ENCODE peak calls at places on chromosome 5, in eight cellular contexts. One of them, this sample, is unnamed.
A peak's percentile ranks its signal among the peaks of the same experiment; 100 is the strongest.

GRCh38 chr5:59275537-59276276 is 617.8 kb downstream of the PDE4D start:
- DNase-seq in IMR-90: peak; percentile 6
- DNase-seq in GM12891: no peak
- DNase-seq in HCT116: no peak
- DNase-seq in adrenal gland: no peak
- DNase-seq in gastrocnemius medialis: no peak
- DNase-seq in uterus: peak; percentile 62
- DNase-seq in stomach: peak; percentile 44
- DNase-seq in this sample: peak; percentile 5

GRCh38 chr5:142819816-142820215 is 49.6 kb downstream of the ARHGAP26 start:
- DNase-seq in IMR-90: peak; percentile 57
- DNase-seq in HCT116: no peak
- DNase-seq in uterus: no peak
- DNase-seq in stomach: no peak
- DNase-seq in adrenal gland: no peak
- DNase-seq in gastrocnemius medialis: no peak
- DNase-seq in GM12891: no peak
- DNase-seq in this sample: no peak

GRCh38 chr5:38029431-38030065 is 189.7 kb upstream of the GDNF start:
- DNase-seq in HCT116: no peak
- DNase-seq in GM12891: no peak
- DNase-seq in adrenal gland: no peak
- DNase-seq in gastrocnemius medialis: no peak
- DNase-seq in uterus: no peak
- DNase-seq in stomach: no peak
- DNase-seq in IMR-90: no peak
- DNase-seq in this sample: no peak

GRCh38 chr5:96692436-96692835 is 30.3 kb downstream of the CAST start:
- DNase-seq in GM12891: no peak
- DNase-seq in HCT116: no peak
- DNase-seq in uterus: no peak
- DNase-seq in stomach: no peak
- DNase-seq in gastrocnemius medialis: peak; percentile 26
- DNase-seq in IMR-90: peak; percentile 72
- DNase-seq in adrenal gland: no peak
- DNase-seq in this sample: no peak

GRCh38 chr5:115052948-115053347 is 116.8 kb downstream of the TRIM36 start:
- DNase-seq in gastrocnemius medialis: no peak
- DNase-seq in stomach: no peak
- DNase-seq in IMR-90: no peak
- DNase-seq in GM12891: no peak
- DNase-seq in uterus: no peak
- DNase-seq in adrenal gland: no peak
- DNase-seq in HCT116: no peak
- DNase-seq in this sample: no peak

GRCh38 chr5:129098488-129099183 is 4.1 kb downstream of the ISOC1 start:
- DNase-seq in gastrocnemius medialis: no peak
- DNase-seq in GM12891: no peak
- DNase-seq in uterus: peak; percentile 22
- DNase-seq in HCT116: no peak
- DNase-seq in stomach: no peak
- DNase-seq in IMR-90: no peak
- DNase-seq in adrenal gland: no peak
- DNase-seq in this sample: no peak

GRCh38 chr5:14386882-14387575 is 194.6 kb upstream of the OTULINL start:
- DNase-seq in IMR-90: peak; percentile 20
- DNase-seq in gastrocnemius medialis: no peak
- DNase-seq in stomach: no peak
- DNase-seq in HCT116: no peak
- DNase-seq in uterus: no peak
- DNase-seq in GM12891: no peak
- DNase-seq in adrenal gland: no peak
- DNase-seq in this sample: no peak

GRCh38 chr5:63101870-63102269 is 523.3 kb downstream of the LRRC70 start:
- DNase-seq in uterus: no peak
- DNase-seq in IMR-90: no peak
- DNase-seq in gastrocnemius medialis: no peak
- DNase-seq in HCT116: no peak
- DNase-seq in GM12891: no peak
- DNase-seq in adrenal gland: no peak
- DNase-seq in stomach: no peak
- DNase-seq in this sample: no peak

GRCh38 chr5:140420226-140420570 is 18.6 kb downstream of the ANKHD1 start:
- DNase-seq in HCT116: no peak
- DNase-seq in GM12891: no peak
- DNase-seq in stomach: no peak
- DNase-seq in adrenal gland: no peak
- DNase-seq in IMR-90: no peak
- DNase-seq in uterus: no peak
- DNase-seq in gastrocnemius medialis: no peak
- DNase-seq in this sample: no peak

GRCh38 chr5:71780597-71780996 is 61.5 kb downstream of the CARTPT start:
- DNase-seq in IMR-90: no peak
- DNase-seq in HCT116: no peak
- DNase-seq in adrenal gland: no peak
- DNase-seq in stomach: no peak
- DNase-seq in GM12891: no peak
- DNase-seq in gastrocnemius medialis: no peak
- DNase-seq in uterus: no peak
- DNase-seq in this sample: no peak

GRCh38 chr5:149937610-149938009 is 7.0 kb downstream of the PDE6A start:
- DNase-seq in IMR-90: no peak
- DNase-seq in uterus: no peak
- DNase-seq in adrenal gland: no peak
- DNase-seq in stomach: no peak
- DNase-seq in gastrocnemius medialis: no peak
- DNase-seq in HCT116: no peak
- DNase-seq in GM12891: no peak
- DNase-seq in this sample: no peak

GRCh38 chr5:96662725-96663513 is 743 bp downstream of the CAST start:
- DNase-seq in stomach: peak; percentile 93
- DNase-seq in gastrocnemius medialis: peak; percentile 88
- DNase-seq in uterus: peak; percentile 92
- DNase-seq in adrenal gland: peak; percentile 96
- DNase-seq in IMR-90: peak; percentile 79
- DNase-seq in GM12891: peak; percentile 82
- DNase-seq in HCT116: peak; percentile 81
- DNase-seq in this sample: peak; percentile 85

GRCh38 chr5:122142480-122142879 is 13.1 kb downstream of the ZNF474 start:
- DNase-seq in gastrocnemius medialis: no peak
- DNase-seq in IMR-90: peak; percentile 93
- DNase-seq in uterus: no peak
- DNase-seq in HCT116: no peak
- DNase-seq in stomach: no peak
- DNase-seq in GM12891: no peak
- DNase-seq in adrenal gland: no peak
- DNase-seq in this sample: no peak

GRCh38 chr5:81856948-81857928 is 106.3 kb upstream of the SSBP2 start:
- DNase-seq in GM12891: no peak
- DNase-seq in adrenal gland: peak; percentile 97
- DNase-seq in uterus: peak; percentile 46
- DNase-seq in stomach: peak; percentile 55
- DNase-seq in IMR-90: no peak
- DNase-seq in HCT116: no peak
- DNase-seq in gastrocnemius medialis: peak; percentile 70
- DNase-seq in this sample: no peak

GRCh38 chr5:106489004-106489403 is 1181.7 kb downstream of the EFNA5 start:
- DNase-seq in gastrocnemius medialis: no peak
- DNase-seq in HCT116: no peak
- DNase-seq in uterus: no peak
- DNase-seq in IMR-90: no peak
- DNase-seq in stomach: no peak
- DNase-seq in GM12891: no peak
- DNase-seq in adrenal gland: no peak
- DNase-seq in this sample: no peak
- TF ChIP-seq POLR2A in gastrocnemius medialis: no peak
- TF ChIP-seq POLR2A in HCT116: no peak
- TF ChIP-seq POLR2A in uterus: no peak
- TF ChIP-seq POLR2A in IMR-90: no peak
- TF ChIP-seq POLR2A in stomach: no peak
- TF ChIP-seq POLR2A in GM12891: no peak
- TF ChIP-seq POLR2A in adrenal gland: no peak
- TF ChIP-seq POLR2A in this sample: no peak

DNA sequence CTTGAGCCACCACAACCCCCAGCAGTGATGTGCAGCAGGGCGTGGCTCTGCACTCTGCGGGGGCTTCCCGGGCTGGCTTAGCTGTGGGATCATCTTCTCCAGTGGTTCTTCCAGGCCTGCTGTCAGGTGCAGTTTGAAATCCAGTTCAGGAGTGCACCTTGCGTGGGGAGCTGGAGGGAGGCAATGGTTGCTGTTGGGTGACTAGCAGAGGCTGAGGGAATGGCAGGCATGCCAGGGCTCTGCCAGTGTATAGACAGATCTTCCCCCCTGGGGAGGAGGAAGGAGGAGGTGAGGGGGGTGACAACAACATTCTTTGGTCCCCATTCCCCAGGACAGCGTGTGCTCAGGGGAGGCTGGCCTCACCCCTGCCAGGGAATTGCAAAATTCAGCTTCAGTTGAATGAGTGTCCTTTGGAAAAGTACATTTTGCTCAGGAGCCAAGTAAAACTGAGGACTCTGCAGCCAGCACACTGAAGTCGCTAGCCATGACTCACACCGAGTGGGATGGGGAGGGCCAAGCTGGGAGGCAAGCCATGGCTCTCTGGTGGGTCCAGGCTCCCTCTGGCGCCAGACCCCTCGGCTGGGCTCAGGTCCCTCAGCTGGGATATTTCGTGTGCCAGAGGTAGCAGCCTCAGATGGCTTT is 35.0 kb downstream of the ERGIC1 start:
- DNase-seq in gastrocnemius medialis: peak; percentile 94
- DNase-seq in adrenal gland: peak; percentile 95
- DNase-seq in IMR-90: peak; percentile 96
- DNase-seq in GM12891: no peak
- DNase-seq in stomach: peak; percentile 72
- DNase-seq in HCT116: peak; percentile 21
- DNase-seq in uterus: peak; percentile 95
- DNase-seq in this sample: peak; percentile 70
- TF ChIP-seq POLR2A in gastrocnemius medialis: peak; percentile 9
- TF ChIP-seq POLR2A in adrenal gland: peak; percentile 85
- TF ChIP-seq POLR2A in IMR-90: peak; percentile 76
- TF ChIP-seq POLR2A in GM12891: no peak
- TF ChIP-seq POLR2A in stomach: no peak
- TF ChIP-seq POLR2A in HCT116: no peak
- TF ChIP-seq POLR2A in uterus: no peak
- TF ChIP-seq POLR2A in this sample: no peak

GRCh38 chr5:180823346-180823745 is 20.7 kb upstream of the MGAT1 start:
- DNase-seq in adrenal gland: no peak
- DNase-seq in gastrocnemius medialis: no peak
- DNase-seq in uterus: no peak
- DNase-seq in IMR-90: no peak
- DNase-seq in GM12891: no peak
- DNase-seq in HCT116: no peak
- DNase-seq in stomach: no peak
- DNase-seq in this sample: no peak

GRCh38 chr5:180821538-180821937 is 18.9 kb upstream of the MGAT1 start:
- DNase-seq in gastrocnemius medialis: no peak
- DNase-seq in uterus: no peak
- DNase-seq in adrenal gland: no peak
- DNase-seq in HCT116: no peak
- DNase-seq in GM12891: no peak
- DNase-seq in stomach: no peak
- DNase-seq in IMR-90: no peak
- DNase-seq in this sample: no peak

GRCh38 chr5:180818942-180819341 is 16.3 kb upstream of the MGAT1 start:
- DNase-seq in gastrocnemius medialis: no peak
- DNase-seq in stomach: no peak
- DNase-seq in adrenal gland: no peak
- DNase-seq in uterus: no peak
- DNase-seq in GM12891: no peak
- DNase-seq in IMR-90: no peak
- DNase-seq in HCT116: no peak
- DNase-seq in this sample: no peak

GRCh38 chr5:180818275-180818674 is 15.7 kb upstream of the MGAT1 start:
- DNase-seq in GM12891: no peak
- DNase-seq in IMR-90: no peak
- DNase-seq in stomach: no peak
- DNase-seq in HCT116: no peak
- DNase-seq in gastrocnemius medialis: no peak
- DNase-seq in uterus: no peak
- DNase-seq in adrenal gland: no peak
- DNase-seq in this sample: no peak

DNA sequence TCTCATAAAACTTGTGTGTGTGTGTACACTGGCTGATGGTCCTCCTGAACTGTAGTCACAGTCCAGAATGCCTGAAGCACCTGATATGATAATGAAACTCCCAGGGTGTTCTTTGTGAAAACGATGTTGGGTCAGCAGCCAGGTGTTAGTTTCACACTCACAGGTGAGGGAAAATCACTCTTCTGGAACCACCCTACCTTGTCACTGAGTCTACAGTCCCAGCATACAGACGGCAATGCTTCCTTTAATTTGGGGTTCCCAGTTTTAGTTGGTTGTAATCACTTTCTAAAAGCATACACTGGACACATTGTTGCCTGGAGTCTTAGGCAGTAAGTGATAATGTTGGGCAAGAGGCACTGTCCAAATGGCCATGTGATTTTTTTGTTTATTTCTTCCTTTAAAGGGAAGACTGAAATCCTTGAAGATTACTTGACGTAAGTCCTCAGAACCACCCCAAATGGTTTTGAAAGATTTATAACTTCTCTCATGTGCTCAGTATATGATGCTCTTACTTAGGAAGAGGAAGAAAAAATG is 18.2 kb upstream of the MGAT1 start:
- DNase-seq in GM12891: no peak
- DNase-seq in HCT116: no peak
- DNase-seq in gastrocnemius medialis: no peak
- DNase-seq in adrenal gland: no peak
- DNase-seq in IMR-90: peak; percentile 22
- DNase-seq in stomach: no peak
- DNase-seq in uterus: no peak
- DNase-seq in this sample: no peak
- TF ChIP-seq POLR2A in GM12891: no peak
- TF ChIP-seq POLR2A in HCT116: no peak
- TF ChIP-seq POLR2A in gastrocnemius medialis: no peak
- TF ChIP-seq POLR2A in adrenal gland: no peak
- TF ChIP-seq POLR2A in IMR-90: no peak
- TF ChIP-seq POLR2A in stomach: no peak
- TF ChIP-seq POLR2A in uterus: peak; percentile 50
- TF ChIP-seq POLR2A in this sample: no peak

GRCh38 chr5:55994502-55994997 is at the start of gene IL6ST:
- DNase-seq in uterus: no peak
- DNase-seq in adrenal gland: peak; percentile 84
- DNase-seq in stomach: peak; percentile 71
- DNase-seq in HCT116: no peak
- DNase-seq in IMR-90: peak; percentile 93
- DNase-seq in gastrocnemius medialis: peak; percentile 42
- DNase-seq in GM12891: no peak
- DNase-seq in this sample: peak; percentile 40
- TF ChIP-seq POLR2A in uterus: peak; percentile 88
- TF ChIP-seq POLR2A in adrenal gland: peak; percentile 99
- TF ChIP-seq POLR2A in stomach: peak; percentile 76
- TF ChIP-seq POLR2A in HCT116: peak; percentile 43
- TF ChIP-seq POLR2A in IMR-90: peak; percentile 95
- TF ChIP-seq POLR2A in gastrocnemius medialis: peak; percentile 96
- TF ChIP-seq POLR2A in GM12891: peak; percentile 61
- TF ChIP-seq POLR2A in this sample: peak; percentile 71

This sample was measured in H54.